ENCODE peak calls at places on chromosomes 4 and X, in eight cellular contexts. V is epithelial cell of esophagus; A is suprapubic skin; X is naive thymus-derived CD8-positive, alpha-beta T cell; O is amniotic stem cell; C is MCF 10A; F is GF-D8; P is nucleus accumbens. S is an unnamed sample.
A peak's percentile ranks its signal among the peaks of the same experiment; 100 is the strongest.

GRCh38 chrX:103101280-103102042 is 8.5 kb upstream of the NXF3 start:
- DNase-seq in V (no peak), A (no peak), O (no peak), C (no peak), X (no peak), P (no peak), F (no peak), S (no peak)

GRCh38 chr4:100168521-100168920 is 21.7 kb downstream of the DDIT4L start:
- DNase-seq in P (no peak), C (peak; percentile 22), F (no peak), V (peak; percentile 2), O (no peak), A (no peak), X (no peak), S (no peak)

GRCh38 chr4:88054229-88054628 is 46.8 kb downstream of the PKD2 start:
- DNase-seq in F (no peak), X (no peak), O (no peak), V (no peak), P (no peak), A (no peak), C (no peak), S (no peak)

GRCh38 chr4:151808120-151808529 is 47.3 kb upstream of the GATB start:
- DNase-seq in V (peak; percentile 25), C (peak; percentile 18), O (no peak), F (no peak), A (no peak), X (no peak), P (no peak), S (no peak)

GRCh38 chrX:45070116-45071007 is 130.3 kb downstream of the DIPK2B start:
- DNase-seq in P (no peak), X (no peak), A (no peak), F (no peak), C (peak; percentile 68), O (peak; percentile 20), V (peak; percentile 46), S (no peak)

GRCh38 chrX:17376381-17377046 is 1.5 kb downstream of the NHS start:
- DNase-seq in F (no peak), X (no peak), V (peak; percentile 29), O (no peak), C (no peak), A (peak; percentile 63), P (no peak), S (no peak)

GRCh38 chr4:161555689-161556660 is 607.8 kb downstream of the FSTL5 start:
- DNase-seq in P (no peak), O (no peak), A (no peak), V (peak; percentile 70), X (no peak), F (no peak), C (peak; percentile 61), S (no peak)

GRCh38 chrX:106201502-106202178 is 33.5 kb downstream of the PWWP3B start:
- DNase-seq in P (no peak), X (no peak), V (no peak), A (no peak), F (no peak), C (no peak), O (no peak), S (no peak)

GRCh38 chr4:108350332-108350731 is 181.6 kb upstream of the LEF1 start:
- DNase-seq in O (no peak), X (no peak), V (no peak), C (no peak), A (no peak), P (no peak), F (no peak), S (no peak)

GRCh38 chr4:102815981-102816380 is 11.4 kb downstream of the UBE2D3 start:
- DNase-seq in C (peak; percentile 51), P (no peak), F (no peak), X (no peak), V (peak; percentile 86), O (peak; percentile 54), A (no peak), S (no peak)

GRCh38 chrX:15242899-15243555 is 26.9 kb downstream of the ASB9 start:
- DNase-seq in F (no peak), C (peak; percentile 68), X (peak; percentile 24), O (peak; percentile 27), P (no peak), V (peak; percentile 50), A (no peak), S (peak; percentile 6)

GRCh38 chr4:140971077-140971792 is 162.0 kb downstream of the RNF150 start:
- DNase-seq in F (no peak), P (no peak), C (no peak), X (no peak), V (no peak), A (no peak), O (no peak), S (no peak)

GRCh38 chr4:180999217-180999616 is 1244.0 kb upstream of the TENM3 start:
- DNase-seq in F (no peak), O (no peak), A (no peak), X (no peak), C (peak; percentile 17), V (no peak), P (no peak), S (no peak)

GRCh38 chrX:69060631-69061408 is 104.4 kb downstream of the PJA1 start:
- DNase-seq in C (peak; percentile 65), O (no peak), F (no peak), P (no peak), X (no peak), V (peak; percentile 18), A (peak; percentile 34), S (no peak)

GRCh38 chr4:14994242-14994641 is 8.0 kb upstream of the CPEB2 start:
- DNase-seq in O (no peak), V (peak; percentile 87), P (no peak), F (no peak), C (peak; percentile 77), X (no peak), A (no peak), S (no peak)

GRCh38 chr4:182318256-182318655 is 75.1 kb downstream of the TENM3 start:
- DNase-seq in F (no peak), V (peak; percentile 34), A (no peak), C (peak; percentile 48), O (no peak), P (no peak), X (no peak), S (no peak)

GRCh38 chrX:45295587-45295986 is 94.9 kb upstream of the DIPK2B start:
- DNase-seq in X (no peak), O (no peak), A (no peak), V (peak; percentile 35), P (no peak), C (peak; percentile 58), F (no peak), S (no peak)

GRCh38 chrX:139530550-139530949 is at the start of gene F9:
- DNase-seq in X (no peak), A (no peak), F (no peak), V (no peak), P (no peak), C (no peak), O (no peak), S (no peak)

S was measured in T-helper 9 cell.